ENCODE peak calls at places on chromosomes 11 and 22, in four cellular contexts. E is BE2C, G is glutamatergic neuron, Z is uterus. C is an unnamed sample.

GRCh38 chr22:17952273-17952801 is 72.0 kb downstream of the MICAL3 start:
- DNase-seq in Z (no peak), E (no peak), G (no peak), C (no peak)

GRCh38 chr22:45096256-45096907 is 67.3 kb upstream of the NUP50 start:
- DNase-seq in Z (peak; percentile 25), G (peak; percentile 77), E (peak; percentile 65), C (peak; percentile 76)

GRCh38 chr11:31875861-31876625 is 64.9 kb upstream of the PAX6 start:
- DNase-seq in G (peak; percentile 31), E (no peak), Z (no peak), C (no peak)

GRCh38 chr11:2612884-2613571 is 86.8 kb downstream of the KCNQ1OT1 start:
- DNase-seq in Z (no peak), E (no peak), G (no peak), C (no peak)

GRCh38 chr11:110527146-110527545 is 97.4 kb downstream of the FDX1 start:
- DNase-seq in G (no peak), Z (no peak), E (no peak), C (no peak)

GRCh38 chr11:118436639-118437045 is 350 bp downstream of the KMT2A start:
- DNase-seq in Z (no peak), E (peak; percentile 35), G (no peak), C (no peak)

GRCh38 chr11:30049214-30049613 is 32.4 kb upstream of the KCNA4 start:
- DNase-seq in E (no peak), Z (no peak), G (no peak), C (no peak)

GRCh38 chr11:119691020-119691666 is 37.9 kb downstream of the NECTIN1 start:
- DNase-seq in G (no peak), Z (no peak), E (no peak), C (no peak)

GRCh38 chr11:128772814-128773213 is 78.9 kb downstream of the FLI1 start:
- DNase-seq in Z (peak; percentile 33), E (peak; percentile 63), G (no peak), C (no peak)

GRCh38 chr11:50220651-50221050 is 188.0 kb downstream of the OR4C45 start:
- DNase-seq in Z (no peak), G (no peak), E (no peak), C (no peak)

GRCh38 chr22:36755316-36755715 is 20.6 kb downstream of the IFT27 start:
- DNase-seq in E (no peak), Z (no peak), G (no peak), C (no peak)

DNA sequence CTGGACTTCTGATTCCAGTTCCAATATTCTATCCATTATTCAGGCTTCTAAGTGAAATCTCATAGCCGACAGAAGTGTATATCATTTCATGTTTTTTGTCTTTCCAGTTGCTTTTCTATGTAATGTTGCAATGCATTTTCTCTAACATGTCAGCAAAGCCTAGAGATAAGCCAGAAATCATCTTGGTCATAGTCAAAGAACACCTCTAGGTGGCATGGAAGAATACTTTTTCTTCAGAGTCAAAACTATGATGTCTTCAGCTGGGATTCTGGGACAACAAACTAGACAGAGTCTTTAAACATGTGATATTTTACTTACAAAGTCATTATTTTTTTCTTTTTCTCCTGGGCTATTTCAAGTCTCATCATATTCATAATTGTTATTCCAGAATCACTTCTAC is 4.4 kb downstream of the GAS2 start:
- DNase-seq in E (no peak), Z (no peak), G (no peak), C (no peak)
- TF ChIP-seq CTCF in E (peak; percentile 43), Z (no peak), G (peak; percentile 31), C (no peak)

GRCh38 chr11:74634537-74634936 is 42.2 kb downstream of the POLD3 start:
- DNase-seq in Z (peak; percentile 69), G (no peak), E (peak; percentile 18), C (no peak)
- TF ChIP-seq CTCF in Z (peak; percentile 40), G (no peak), E (peak; percentile 61), C (no peak)

GRCh38 chr11:40291304-40292100 is 1168.0 kb downstream of the LRRC4C start:
- DNase-seq in Z (no peak), E (no peak), G (no peak), C (no peak)

GRCh38 chr11:40292636-40293585 is 1166.5 kb downstream of the LRRC4C start:
- DNase-seq in G (peak; percentile 33), Z (peak; percentile 14), E (no peak), C (no peak)

GRCh38 chr11:40293655-40294342 is 1165.7 kb downstream of the LRRC4C start:
- DNase-seq in E (peak; percentile 56), G (peak; percentile 79), Z (peak; percentile 37), C (peak; percentile 75)

GRCh38 chr11:40295466-40295865 is 1164.0 kb downstream of the LRRC4C start:
- DNase-seq in G (no peak), Z (no peak), E (no peak), C (no peak)

DNA sequence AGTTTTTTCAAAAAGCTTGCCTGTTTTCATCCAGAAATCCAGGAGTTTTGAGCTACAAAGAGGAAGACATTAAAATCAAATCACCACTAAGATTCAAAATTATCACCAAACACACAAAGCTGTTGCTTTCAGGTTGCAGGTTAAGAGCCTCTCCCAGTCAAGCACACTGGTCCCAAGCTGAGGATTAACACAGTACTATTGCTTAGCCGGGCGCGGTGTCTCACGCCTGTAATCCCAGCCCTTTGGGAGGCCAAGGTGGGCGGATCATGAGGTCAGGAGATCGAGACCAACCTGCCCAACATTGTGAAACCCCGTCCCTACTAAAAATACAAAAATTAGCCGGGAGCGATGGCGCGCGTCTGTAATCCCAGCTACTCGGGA is 1165.1 kb downstream of the LRRC4C start:
- DNase-seq in G (no peak), Z (no peak), E (no peak), C (no peak)
- TF ChIP-seq CTCF in G (peak; percentile 4), Z (no peak), E (no peak), C (no peak)

DNA sequence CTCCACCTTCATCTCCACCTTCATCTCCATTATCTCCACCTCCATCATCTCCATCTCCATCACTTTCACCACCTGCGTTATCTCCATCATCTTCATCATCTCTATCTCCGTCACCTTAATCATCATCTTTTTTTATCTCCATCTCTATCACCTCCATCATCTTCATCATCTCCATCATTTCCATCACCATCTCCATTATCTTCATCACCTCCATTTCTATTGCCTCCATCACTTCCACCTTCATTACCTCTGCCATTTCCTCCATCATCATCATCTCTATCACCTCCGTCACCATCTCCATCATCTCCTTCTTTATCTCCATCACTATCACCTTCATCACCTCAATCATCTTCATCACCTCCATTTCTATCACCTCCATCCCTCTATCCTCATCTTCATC is 573.5 kb downstream of the TBC1D22A start:
- DNase-seq in Z (no peak), G (no peak), E (no peak), C (no peak)
- TF ChIP-seq CTCF in Z (no peak), G (no peak), E (no peak), C (no peak)

GRCh38 chr11:66480116-66480938 is at the start of gene DPP3:
- DNase-seq in G (peak; percentile 98), Z (peak; percentile 96), E (peak; percentile 97), C (peak; percentile 97)
- TF ChIP-seq CTCF in G (no peak), Z (peak; percentile 3), E (no peak), C (no peak)

GRCh38 chr11:69674886-69675714 is at the start of gene LTO1:
- DNase-seq in G (peak; percentile 98), E (peak; percentile 98), Z (peak; percentile 96), C (peak; percentile 98)
- TF ChIP-seq CTCF in G (peak; percentile 16), E (peak; percentile 2), Z (peak; percentile 16), C (no peak)

DNA sequence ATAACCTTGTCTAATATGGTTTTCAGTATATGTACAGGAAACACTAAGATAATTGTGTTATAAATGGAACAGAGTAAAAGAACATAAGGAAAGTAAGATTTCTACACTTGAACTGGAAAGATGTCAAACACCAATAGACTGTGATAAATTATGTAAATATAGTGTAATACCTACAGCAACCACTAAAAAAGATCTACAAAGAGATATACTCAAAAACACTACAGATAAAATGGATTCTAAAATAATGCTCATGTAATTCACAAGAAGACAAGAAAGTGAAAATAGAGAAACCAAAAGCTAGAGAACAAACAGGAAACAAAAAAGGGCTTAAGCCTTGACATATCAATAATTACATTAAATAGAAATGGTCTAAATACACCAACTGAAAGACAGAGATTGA is 30.9 kb downstream of the DEUP1 start:
- DNase-seq in Z (no peak), G (no peak), E (no peak), C (no peak)
- TF ChIP-seq CTCF in Z (no peak), G (peak; percentile 41), E (no peak), C (peak; percentile 58)

GRCh38 chr22:31262369-31263133 is 29.7 kb downstream of the PIK3IP1 start:
- DNase-seq in Z (no peak), E (no peak), G (peak; percentile 50), C (no peak)
- TF ChIP-seq CTCF in Z (no peak), E (no peak), G (no peak), C (no peak)

GRCh38 chr11:71371674-71372069 is 76.5 kb downstream of the DHCR7 start:
- DNase-seq in E (no peak), G (no peak), Z (no peak), C (no peak)

GRCh38 chr11:71369411-71369810 is 78.8 kb downstream of the DHCR7 start:
- DNase-seq in G (no peak), E (no peak), Z (no peak), C (no peak)

GRCh38 chr11:71370020-71370747 is 78.0 kb downstream of the DHCR7 start:
- DNase-seq in Z (no peak), G (no peak), E (no peak), C (no peak)

GRCh38 chr11:71372693-71373657 is 75.2 kb downstream of the DHCR7 start:
- DNase-seq in E (no peak), Z (no peak), G (no peak), C (no peak)

GRCh38 chr11:71370895-71371673 is 77.1 kb downstream of the DHCR7 start:
- DNase-seq in Z (no peak), E (no peak), G (no peak), C (no peak)
- TF ChIP-seq CTCF in Z (no peak), E (no peak), G (no peak), C (no peak)